ENCODE peak calls at places on chromosome 15, in six cellular contexts. N, C, I, K, G and J are unnamed samples.

GRCh38 chr15:91821458-91821857 is 32.0 kb upstream of the SLCO3A1 start:
- DNase-seq in N (no peak), C (no peak), I (no peak), K (no peak), G (no peak), J (peak)

GRCh38 chr15:61003683-61004299 is 225.3 kb downstream of the RORA start:
- DNase-seq in N (no peak), C (no peak), I (no peak), K (no peak), G (no peak), J (no peak)

GRCh38 chr15:99721104-99721778 is 12.0 kb downstream of the LYSMD4 start:
- DNase-seq in N (no peak), C (no peak), I (no peak), K (no peak), G (no peak), J (no peak)

GRCh38 chr15:100772478-100773378 is 106.9 kb upstream of the ALDH1A3 start:
- DNase-seq in N (no peak), C (no peak), I (no peak), K (no peak), G (no peak), J (no peak)

GRCh38 chr15:98155356-98155755 is 194.9 kb downstream of the ARRDC4 start:
- DNase-seq in N (no peak), C (peak), I (no peak), K (no peak), G (no peak), J (peak)

GRCh38 chr15:89419370-89419984 is 76.9 kb downstream of the RHCG start:
- DNase-seq in N (peak), C (peak), I (no peak), K (peak), G (no peak), J (peak)

GRCh38 chr15:68789921-68790575 is 30.6 kb downstream of the ANP32A start:
- DNase-seq in N (peak), C (no peak), I (no peak), K (peak), G (no peak), J (no peak)

GRCh38 chr15:46900992-46901391 is 816.3 kb upstream of the SEMA6D start:
- DNase-seq in N (no peak), C (peak), I (no peak), K (no peak), G (no peak), J (peak)

GRCh38 chr15:58240191-58240932 is 102.2 kb downstream of the AQP9 start:
- DNase-seq in N (no peak), C (no peak), I (no peak), K (no peak), G (no peak), J (no peak)

GRCh38 chr15:78726870-78727551 is 84.3 kb downstream of the ADAMTS7 start:
- DNase-seq in N (peak), C (peak), I (no peak), K (no peak), G (no peak), J (peak)

GRCh38 chr15:73621286-73621826 is 11.8 kb downstream of the NPTN start:
- DNase-seq in N (no peak), C (no peak), I (no peak), K (no peak), G (no peak), J (no peak)

GRCh38 chr15:64452988-64453688 is 7.2 kb upstream of the ZNF609 start:
- DNase-seq in N (no peak), C (no peak), I (no peak), K (peak), G (no peak), J (no peak)

GRCh38 chr15:101702077-101702476 is 22.2 kb downstream of the TARS3 start:
- DNase-seq in N (no peak), C (no peak), I (no peak), K (no peak), G (no peak), J (no peak)

GRCh38 chr15:79169531-79170123 is 79.0 kb upstream of the RASGRF1 start:
- DNase-seq in N (no peak), C (peak), I (no peak), K (no peak), G (no peak), J (no peak)

GRCh38 chr15:82808634-82809041 is 790 bp upstream of the WHAMM start:
- DNase-seq in N (no peak), C (no peak), I (no peak), K (no peak), G (no peak), J (no peak)

GRCh38 chr15:48609486-48609885 is 36.0 kb downstream of the FBN1 start:
- DNase-seq in N (no peak), C (no peak), I (no peak), K (no peak), G (no peak), J (no peak)

GRCh38 chr15:74573987-74574386 is 33.0 kb downstream of the ARID3B start:
- DNase-seq in N (no peak), C (peak), I (no peak), K (peak), G (no peak), J (peak)

GRCh38 chr15:58053236-58054153 is 12.0 kb downstream of the ALDH1A2 start:
- DNase-seq in N (no peak), C (no peak), I (no peak), K (no peak), G (no peak), J (no peak)

GRCh38 chr15:101411085-101411484 is 78.4 kb downstream of the PCSK6 start:
- DNase-seq in N (no peak), C (no peak), I (no peak), K (no peak), G (no peak), J (no peak)

GRCh38 chr15:41932939-41933725 is 39.2 kb downstream of the EHD4 start:
- DNase-seq in N (no peak), C (no peak), I (no peak), K (no peak), G (no peak), J (no peak)

GRCh38 chr15:41932511-41932910 is 38.7 kb upstream of the SPTBN5 start:
- DNase-seq in N (no peak), C (no peak), I (no peak), K (no peak), G (no peak), J (no peak)

GRCh38 chr15:41934843-41935242 is 37.5 kb downstream of the EHD4 start:
- DNase-seq in N (no peak), C (peak), I (peak), K (no peak), G (no peak), J (peak)

GRCh38 chr15:41932101-41932500 is 38.2 kb upstream of the SPTBN5 start:
- DNase-seq in N (no peak), C (no peak), I (no peak), K (no peak), G (no peak), J (no peak)

GRCh38 chr15:41933771-41934170 is 38.6 kb downstream of the EHD4 start:
- DNase-seq in N (no peak), C (peak), I (no peak), K (peak), G (no peak), J (peak)
- TF ChIP-seq CTCF in N (no peak), C (no peak), I (no peak), K (no peak), G (no peak), J (no peak)

DNA sequence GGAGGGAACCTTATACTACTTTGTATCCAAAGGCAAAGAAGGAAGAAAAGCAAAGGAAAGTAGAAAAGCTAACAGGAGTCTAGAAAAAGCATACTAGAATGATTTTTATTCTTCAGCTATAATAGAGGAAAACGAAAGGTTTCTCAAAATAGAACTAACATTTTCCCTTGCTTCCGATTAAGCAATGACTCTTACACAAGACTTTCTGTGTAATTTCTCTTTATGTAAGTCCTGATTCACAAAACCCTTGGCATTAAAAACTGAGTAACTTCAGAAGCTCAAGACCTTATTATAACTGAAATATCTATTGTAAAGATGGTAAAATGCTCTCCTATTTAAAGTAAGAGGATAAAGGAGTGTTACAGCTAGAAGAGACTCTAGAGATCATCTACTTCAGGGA is 97.4 kb downstream of the DTWD1 start:
- DNase-seq in N (no peak), C (peak), I (no peak), K (peak), G (no peak), J (peak)
- H3K4me3 ChIP-seq in N (no peak), C (no peak), I (no peak), K (no peak), G (no peak), J (no peak)

DNA sequence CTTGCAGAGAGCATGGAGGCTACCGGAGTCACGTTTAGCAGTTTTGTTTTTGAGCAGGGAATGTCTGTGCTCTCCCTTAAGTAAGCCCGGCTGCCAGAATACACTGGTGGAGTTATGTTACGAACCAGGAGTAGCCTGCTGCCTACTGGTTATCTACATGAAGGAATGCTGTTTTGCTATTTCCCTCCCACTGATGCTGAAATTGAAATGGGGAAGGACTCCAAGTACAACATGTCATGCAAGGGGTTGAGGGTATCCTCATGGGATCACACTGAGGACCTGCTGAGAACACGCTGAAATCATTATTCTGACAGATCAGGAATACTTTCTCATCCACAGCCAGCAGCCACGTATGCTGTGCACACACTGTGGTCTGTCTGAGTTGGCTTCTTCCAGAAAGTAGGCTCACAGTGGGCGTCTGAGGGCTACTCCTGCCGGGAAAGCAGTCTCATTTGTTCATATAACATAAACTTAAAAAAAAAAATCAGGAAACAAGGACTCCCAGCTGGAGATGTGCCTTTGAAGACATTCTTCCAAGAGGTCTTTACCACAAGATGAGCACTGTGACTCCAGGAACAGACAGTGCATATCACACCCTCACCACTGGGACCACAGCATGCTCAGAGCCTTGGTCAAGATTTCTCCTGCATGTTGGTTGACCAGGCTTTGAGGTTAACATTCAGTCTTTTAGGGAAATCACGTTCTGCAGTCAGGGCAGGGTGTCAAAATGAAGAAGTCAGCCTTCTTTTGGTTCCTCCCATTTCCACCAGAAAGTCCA is 300.4 kb upstream of the RASGRP1 start:
- DNase-seq in N (peak), C (peak), I (no peak), K (peak), G (no peak), J (no peak)
- TF ChIP-seq CTCF in N (peak), C (peak), I (no peak), K (no peak), G (no peak), J (no peak)

DNA sequence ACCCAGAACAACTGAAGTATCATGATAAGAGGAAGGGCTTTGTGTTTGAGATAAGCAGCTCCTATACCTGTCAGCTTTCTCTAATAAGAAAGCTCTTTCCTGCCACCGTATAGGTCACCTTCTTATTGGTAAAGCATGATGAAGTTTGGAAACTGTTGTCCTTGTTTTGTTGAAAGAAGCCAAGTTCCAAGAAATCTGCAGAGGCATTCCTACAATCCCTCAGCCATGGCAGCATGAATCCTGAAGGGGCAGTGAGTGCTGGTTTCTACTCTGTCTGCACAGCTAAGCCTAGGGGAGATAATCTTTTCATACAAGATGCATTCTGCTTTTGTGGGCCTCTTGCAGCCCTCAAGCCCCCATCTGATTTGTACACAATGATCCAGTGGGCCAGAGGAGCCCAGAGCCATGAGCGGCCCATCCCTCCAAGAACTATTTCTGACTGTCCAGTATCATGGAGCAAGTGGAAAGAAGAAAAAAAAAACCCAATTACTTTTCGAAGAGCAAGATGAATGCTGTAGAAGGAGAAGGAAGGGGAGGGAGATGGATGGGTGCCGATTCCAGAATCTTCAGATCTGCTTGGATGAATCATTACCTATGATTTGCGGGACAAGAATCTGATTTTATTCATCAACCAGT is 1.9 kb upstream of the THBS1 start:
- DNase-seq in N (peak), C (no peak), I (no peak), K (peak), G (no peak), J (no peak)
- H3K4me3 ChIP-seq in N (no peak), C (peak), I (no peak), K (peak), G (no peak), J (peak)

GRCh38 chr15:67064607-67065530 is 533 bp upstream of the SMAD3 start:
- DNase-seq in N (peak), C (peak), I (no peak), K (no peak), G (peak), J (no peak)
- TF ChIP-seq CTCF in N (no peak), C (no peak), I (no peak), K (peak), G (no peak), J (no peak)

DNA sequence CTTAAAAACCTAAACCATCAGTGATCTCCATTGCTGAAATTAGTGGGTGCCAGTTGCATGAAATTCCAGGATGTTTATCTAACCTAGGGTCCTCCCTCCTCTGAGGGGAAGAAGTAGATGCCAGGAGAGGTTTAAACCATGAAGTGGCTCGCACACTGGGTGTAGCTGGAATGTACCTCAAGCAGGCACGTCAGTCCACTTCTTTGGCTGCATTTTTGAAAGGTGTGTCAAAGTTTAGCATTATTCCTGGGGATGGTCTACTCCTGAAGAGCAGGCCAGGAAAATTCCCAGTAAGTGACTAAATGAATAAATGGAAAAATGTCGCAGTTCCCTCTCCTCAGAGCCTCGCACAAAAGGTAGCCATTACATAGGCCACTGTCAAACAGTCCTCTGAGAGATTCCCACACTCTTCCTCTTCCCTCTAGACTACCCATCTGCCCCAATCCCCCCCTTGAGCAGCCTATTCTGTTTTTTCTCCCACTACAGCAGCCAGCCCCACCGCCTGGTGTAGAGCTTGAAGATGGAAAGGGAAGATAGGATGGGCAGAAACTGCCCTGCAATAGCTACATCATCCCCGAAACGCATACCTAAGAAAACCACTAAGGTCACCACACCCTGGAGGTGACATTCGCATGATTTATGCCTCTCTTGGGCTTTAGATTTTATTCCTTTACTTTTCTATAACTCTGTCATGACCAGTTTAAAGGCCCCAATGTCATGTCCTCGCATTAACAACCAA is 663 bp upstream of the TMOD3 start:
- DNase-seq in N (no peak), C (no peak), I (no peak), K (peak), G (no peak), J (peak)
- H3K4me3 ChIP-seq in N (no peak), C (no peak), I (no peak), K (no peak), G (no peak), J (no peak)

DNA sequence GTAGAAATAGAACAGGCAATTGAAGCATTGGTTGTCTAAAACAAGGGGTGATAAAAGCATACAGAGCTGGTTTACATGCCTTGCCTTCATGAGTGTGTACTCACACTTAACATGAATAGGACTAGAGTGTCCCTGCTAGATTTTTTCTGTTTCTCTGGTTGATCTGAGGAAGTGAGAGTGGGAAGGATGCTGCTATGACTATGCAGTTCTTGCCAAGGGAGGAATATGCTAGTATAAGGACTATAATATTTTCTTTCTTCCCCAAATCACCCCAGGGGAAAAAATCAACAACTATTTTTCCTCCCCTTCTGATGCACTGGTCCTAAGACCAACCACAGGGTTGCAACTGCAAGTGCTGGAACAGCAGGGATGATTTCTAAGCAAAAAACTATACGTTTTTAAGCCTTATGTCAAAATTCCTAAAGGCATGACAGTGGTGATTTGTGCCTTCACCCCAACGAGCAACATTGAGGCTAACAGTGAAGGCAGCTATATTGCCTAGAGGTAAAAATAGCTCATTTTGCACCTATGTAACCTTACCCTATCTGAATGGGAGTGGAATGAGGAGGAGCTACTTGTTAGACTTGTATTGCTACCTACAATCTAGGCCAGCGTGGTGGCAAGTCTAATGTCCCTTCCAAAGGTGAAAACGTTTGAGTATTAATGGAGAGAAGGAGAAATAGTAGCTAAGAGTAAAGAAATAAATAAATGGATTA is 33.5 kb upstream of the USP8 start:
- DNase-seq in N (no peak), C (no peak), I (no peak), K (no peak), G (no peak), J (peak)
- TF ChIP-seq CTCF in N (no peak), C (no peak), I (no peak), K (no peak), G (no peak), J (no peak)